ENCODE peak calls at places on chromosome 14, in six cellular contexts. O, X, F, U, G and R are unnamed samples. For H3K36me3, the result is how much of the 10 kb centered on the place peaks cover.

GRCh38 chr14:103151270-103151933 is 28.1 kb downstream of the TNFAIP2 start:
- DNase-seq in O (no peak), X (no peak), F (no peak), U (no peak), G (no peak), R (no peak)

GRCh38 chr14:61973981-61974380 is 211.8 kb downstream of the SNAPC1 start:
- DNase-seq in O (no peak), X (peak), F (no peak), U (no peak), G (no peak), R (no peak)

GRCh38 chr14:103319422-103319821 is 14.6 kb upstream of the EIF5 start:
- DNase-seq in O (no peak), X (no peak), F (peak), U (no peak), G (no peak), R (no peak)

GRCh38 chr14:71166434-71166833 is 259.2 kb downstream of the PCNX1 start:
- DNase-seq in O (no peak), X (peak), F (peak), U (no peak), G (no peak), R (no peak)

GRCh38 chr14:103511022-103511693 is 11.5 kb downstream of the CKB start:
- DNase-seq in O (no peak), X (no peak), F (no peak), U (peak), G (no peak), R (no peak)

GRCh38 chr14:71242237-71242748 is 335.0 kb downstream of the PCNX1 start:
- DNase-seq in O (peak), X (peak), F (no peak), U (no peak), G (no peak), R (no peak)

GRCh38 chr14:104221636-104222375 is 83.4 kb downstream of the KIF26A start:
- DNase-seq in O (no peak), X (no peak), F (no peak), U (peak), G (no peak), R (no peak)

GRCh38 chr14:88468396-88468795 is 82.9 kb downstream of the SPATA7 start:
- DNase-seq in O (no peak), X (peak), F (no peak), U (no peak), G (no peak), R (no peak)

GRCh38 chr14:83638725-83639124 is 1891.2 kb upstream of the FLRT2 start:
- DNase-seq in O (no peak), X (no peak), F (no peak), U (no peak), G (no peak), R (no peak)

GRCh38 chr14:84750763-84751554 is 779.0 kb upstream of the FLRT2 start:
- DNase-seq in O (no peak), X (peak), F (no peak), U (no peak), G (no peak), R (no peak)

GRCh38 chr14:56412453-56413434 is 166.9 kb upstream of the TMEM260 start:
- DNase-seq in O (no peak), X (no peak), F (no peak), U (no peak), G (no peak), R (no peak)

GRCh38 chr14:24887623-24888304 is 162.2 kb downstream of the STXBP6 start:
- DNase-seq in O (no peak), X (peak), F (no peak), U (no peak), G (no peak), R (no peak)

GRCh38 chr14:101817511-101818001 is 56.0 kb downstream of the PPP2R5C start:
- DNase-seq in O (no peak), X (no peak), F (no peak), U (no peak), G (no peak), R (no peak)

GRCh38 chr14:51219473-51220448 is 20.3 kb upstream of the TMX1 start:
- DNase-seq in O (no peak), X (peak), F (peak), U (no peak), G (no peak), R (no peak)

GRCh38 chr14:93648440-93649168 is 139.7 kb downstream of the PRIMA1 start:
- DNase-seq in O (no peak), X (no peak), F (no peak), U (no peak), G (no peak), R (no peak)

GRCh38 chr14:54568821-54569591 is 2.1 kb downstream of the SAMD4A start:
- DNase-seq in O (peak), X (peak), F (no peak), U (no peak), G (no peak), R (no peak)

GRCh38 chr14:53148612-53149202 is 4.4 kb downstream of the DDHD1 start:
- DNase-seq in O (no peak), X (no peak), F (no peak), U (no peak), G (no peak), R (no peak)

GRCh38 chr14:89114109-89114508 is 289.7 kb downstream of the TTC8 start:
- DNase-seq in O (no peak), X (no peak), F (no peak), U (no peak), G (no peak), R (no peak)

GRCh38 chr14:61250063-61250462 is 31.1 kb downstream of the TMEM30B start:
- DNase-seq in O (no peak), X (no peak), F (no peak), U (no peak), G (no peak), R (no peak)

GRCh38 chr14:65704412-65704811 is 291.9 kb downstream of the FUT8 start:
- DNase-seq in O (no peak), X (peak), F (no peak), U (no peak), G (no peak), R (no peak)

GRCh38 chr14:101844219-101844618 is 82.7 kb downstream of the PPP2R5C start:
- DNase-seq in O (peak), X (no peak), F (no peak), U (peak), G (no peak), R (no peak)

GRCh38 chr14:68672609-68673285 is 120.1 kb downstream of the ZFP36L1 start:
- DNase-seq in O (no peak), X (no peak), F (no peak), U (no peak), G (no peak), R (no peak)

GRCh38 chr14:71089974-71090373 is 182.7 kb downstream of the PCNX1 start:
- DNase-seq in O (no peak), X (peak), F (no peak), U (no peak), G (no peak), R (no peak)

GRCh38 chr14:21917699-21918436 is 244.2 kb upstream of the OR4E1 start:
- DNase-seq in O (no peak), X (peak), F (peak), U (no peak), G (no peak), R (no peak)

GRCh38 chr14:76514599-76514998 is 138.7 kb downstream of the ESRRB start:
- DNase-seq in O (no peak), X (peak), F (no peak), U (no peak), G (no peak), R (no peak)

GRCh38 chr14:86777950-86778602 is 1214.9 kb downstream of the GALC start:
- DNase-seq in O (no peak), X (peak), F (no peak), U (no peak), G (no peak), R (no peak)

GRCh38 chr14:104977681-104978647 is at the start of gene AHNAK2:
- DNase-seq in O (peak), X (peak), F (peak), U (peak), G (no peak), R (no peak)

GRCh38 chr14:91021115-91021514 is 39.3 kb downstream of the RPS6KA5 start:
- DNase-seq in O (no peak), X (no peak), F (no peak), U (no peak), G (no peak), R (no peak)

GRCh38 chr14:52033131-52033642 is 35.7 kb downstream of the NID2 start:
- DNase-seq in O (no peak), X (peak), F (no peak), U (no peak), G (no peak), R (no peak)

GRCh38 chr14:61564623-61565091 is 130.7 kb upstream of the HIF1A start:
- DNase-seq in O (no peak), X (peak), F (no peak), U (no peak), G (no peak), R (no peak)

GRCh38 chr14:72894623-72895378 is 900 bp upstream of the DPF3 start:
- DNase-seq in O (peak), X (no peak), F (peak), U (no peak), G (no peak), R (no peak)

GRCh38 chr14:51521764-51522163 is 129.9 kb upstream of the FRMD6 start:
- DNase-seq in O (no peak), X (peak), F (no peak), U (no peak), G (no peak), R (no peak)

GRCh38 chr14:24339284-24340151 is at the start of gene RIPK3:
- DNase-seq in O (peak), X (no peak), F (no peak), U (peak), G (no peak), R (no peak)

DNA sequence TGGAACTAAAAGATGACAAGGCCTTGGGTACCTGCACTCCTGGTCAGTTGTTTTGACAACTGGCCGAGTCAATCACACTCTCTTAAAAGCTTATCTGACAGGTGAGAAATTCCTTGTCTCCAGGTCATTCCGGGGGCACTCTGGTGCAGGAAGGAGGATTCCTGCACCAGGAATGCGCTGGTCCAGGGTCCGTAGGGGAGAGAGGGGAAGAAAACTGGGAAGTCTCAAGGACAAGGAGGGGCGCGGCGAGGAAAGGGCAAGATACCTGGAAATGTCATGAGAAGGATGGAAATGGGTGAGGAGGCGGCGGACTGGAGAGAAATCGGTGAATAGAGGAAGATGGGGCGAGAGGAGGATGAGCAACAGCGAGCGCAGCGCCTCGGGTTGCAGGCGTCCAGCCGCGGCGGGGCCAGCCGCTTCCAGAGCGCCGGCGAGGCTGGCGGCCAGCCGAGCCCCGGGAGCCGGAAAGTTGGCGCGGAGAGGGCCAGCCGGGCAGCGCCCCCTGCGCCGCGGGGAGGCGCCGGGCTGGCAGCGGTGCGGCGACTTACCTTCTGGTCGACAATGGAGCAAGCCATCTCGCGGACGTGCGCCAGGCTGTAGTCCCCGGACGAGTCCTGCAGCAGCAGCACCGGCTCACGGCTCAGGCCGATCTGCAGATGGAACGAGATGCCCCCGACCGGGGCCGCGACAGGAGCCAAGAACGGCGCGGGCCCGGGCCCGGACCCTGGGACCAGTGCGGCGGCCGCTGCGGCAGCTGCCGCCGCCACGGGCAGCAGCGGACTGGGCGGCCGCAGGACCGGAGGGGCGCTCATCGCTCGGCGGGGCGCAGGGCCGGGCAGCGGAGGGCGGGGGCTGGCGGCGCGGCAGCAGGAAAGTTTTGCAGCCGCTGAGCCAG is 699 bp downstream of the PRKD1 start:
- DNase-seq in O (peak), X (peak), F (peak), U (peak), G (no peak), R (peak)
- TF ChIP-seq POLR2A in O (no peak), X (no peak), F (no peak), U (no peak), G (no peak), R (no peak)

GRCh38 chr14:100783630-100784321 is 42.1 kb upstream of the MEG3 start:
- DNase-seq in O (peak), X (no peak), F (no peak), U (no peak), G (no peak), R (no peak)
- H3K4me3 ChIP-seq in O (no peak), X (no peak), F (no peak), U (no peak), G (no peak), R (no peak)

DNA sequence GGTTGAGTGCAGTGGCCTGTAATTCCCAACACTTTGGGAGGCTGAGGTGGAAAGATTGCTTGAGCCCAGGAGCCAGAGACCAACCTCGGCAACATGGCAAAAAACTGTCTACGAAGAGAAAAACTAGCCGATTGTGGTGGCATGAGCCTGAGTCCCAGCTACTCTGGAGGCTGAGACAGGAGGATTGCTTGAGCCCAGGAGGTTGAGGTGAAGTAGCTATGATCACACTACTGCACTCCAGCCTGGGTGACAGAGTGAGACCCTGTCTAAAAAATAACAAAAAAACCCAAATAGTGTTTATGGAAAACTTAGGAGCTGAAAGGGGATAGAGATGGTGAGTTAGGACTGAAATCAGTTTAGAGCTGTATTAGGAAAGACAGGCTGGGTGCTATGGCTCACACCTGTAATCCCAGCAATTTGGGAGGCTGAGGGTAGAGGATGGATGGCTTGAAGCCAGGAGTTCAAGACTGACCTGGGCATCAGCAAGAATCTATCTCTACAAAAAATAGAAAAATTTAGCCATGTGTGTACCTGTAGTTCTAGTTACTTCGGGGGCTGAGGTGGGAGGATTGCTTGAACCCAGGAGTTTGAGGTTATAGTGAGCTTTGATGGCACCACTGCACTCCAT is 9.7 kb downstream of the PNN start:
- DNase-seq in O (no peak), X (no peak), F (no peak), U (no peak), G (no peak), R (no peak)
- H3K36me3 ChIP-seq in O (half or more), X (under half), F (under half), U (under half), G (half or more), R (half or more)

DNA sequence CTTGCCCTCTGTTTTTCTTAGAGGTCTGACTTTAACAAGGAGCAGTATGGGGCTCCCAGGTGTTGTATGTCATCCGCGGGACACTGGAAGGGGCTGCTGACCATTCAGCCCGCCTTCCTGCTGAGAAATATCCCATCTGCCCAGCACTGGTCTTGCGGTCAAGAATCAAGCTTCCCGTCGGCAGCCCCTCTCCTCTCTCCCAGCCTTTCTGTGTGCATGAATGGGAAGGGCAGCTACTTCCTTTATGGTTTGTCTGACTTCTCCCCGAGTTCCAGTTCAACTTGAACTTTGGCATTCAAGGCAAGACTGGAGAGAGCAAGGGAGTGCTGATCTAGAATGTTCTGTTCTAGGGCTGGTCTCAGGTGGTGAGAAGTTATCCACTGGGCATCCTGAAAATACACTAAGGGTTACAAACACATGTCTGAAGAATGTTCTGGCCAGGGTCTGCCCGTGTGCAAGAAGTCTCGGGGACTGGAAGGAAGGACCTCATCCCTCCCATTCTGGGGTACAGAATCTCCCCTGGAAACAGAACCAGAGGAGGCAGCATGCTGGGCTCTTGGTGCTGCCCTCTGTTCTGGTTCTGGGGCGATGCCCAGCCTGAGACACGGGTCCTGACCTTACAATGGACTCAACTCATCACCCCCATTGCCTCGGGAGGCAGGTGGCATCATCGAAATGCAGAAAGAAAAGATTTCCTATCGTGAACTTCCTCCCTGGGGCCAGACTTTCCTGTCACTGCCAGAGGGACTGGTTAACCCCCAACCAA is 51.7 kb downstream of the PSMA6 start:
- DNase-seq in O (no peak), X (no peak), F (no peak), U (no peak), G (no peak), R (no peak)
- TF ChIP-seq POLR2A in O (no peak), X (no peak), F (no peak), U (no peak), G (no peak), R (no peak)

GRCh38 chr14:97412933-97413574 is 615.9 kb downstream of the VRK1 start:
- DNase-seq in O (no peak), X (no peak), F (no peak), U (no peak), G (no peak), R (no peak)

GRCh38 chr14:97411938-97412612 is 614.9 kb downstream of the VRK1 start:
- DNase-seq in O (no peak), X (no peak), F (no peak), U (no peak), G (no peak), R (no peak)

GRCh38 chr14:97414718-97415098 is 617.5 kb downstream of the VRK1 start:
- DNase-seq in O (no peak), X (no peak), F (no peak), U (no peak), G (no peak), R (no peak)

GRCh38 chr14:97415907-97416306 is 618.7 kb downstream of the VRK1 start:
- DNase-seq in O (no peak), X (no peak), F (no peak), U (no peak), G (no peak), R (no peak)

DNA sequence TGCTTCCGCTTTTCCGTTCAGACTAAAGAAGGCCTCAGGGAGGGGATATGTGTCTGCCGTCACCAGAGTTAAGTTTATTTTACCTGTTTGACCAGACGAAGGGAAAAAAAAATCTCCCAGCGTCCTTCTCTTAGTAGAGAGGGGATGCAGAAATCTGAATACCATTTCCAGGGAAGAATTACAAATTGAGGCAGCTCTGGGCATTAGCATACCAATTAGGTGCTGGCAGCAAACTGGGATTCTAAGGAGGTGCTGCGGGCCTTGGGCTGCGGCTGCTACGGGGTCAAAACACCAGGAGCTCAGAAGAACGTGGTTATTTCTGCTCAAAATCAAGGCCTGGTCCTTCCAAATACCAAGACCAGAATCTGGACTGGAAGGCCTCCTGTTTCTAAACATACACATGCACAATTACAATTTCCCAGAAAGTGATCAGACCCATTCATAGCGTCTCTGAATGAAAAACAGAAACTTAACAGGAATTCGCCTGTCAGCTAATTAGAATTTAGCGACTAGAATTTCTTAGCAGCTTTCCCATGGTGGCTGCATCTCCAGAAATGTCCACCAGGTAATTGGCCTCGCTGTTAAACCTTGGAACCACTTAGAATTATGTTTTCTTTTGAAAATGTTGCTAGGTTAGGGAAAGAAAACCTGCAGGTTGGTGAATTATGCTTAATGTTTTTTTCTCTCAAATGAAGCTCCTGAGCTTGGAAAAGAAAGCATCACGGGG is 617.0 kb downstream of the VRK1 start:
- DNase-seq in O (no peak), X (no peak), F (no peak), U (no peak), G (no peak), R (no peak)
- H3K4me3 ChIP-seq in O (no peak), X (no peak), F (no peak), U (no peak), G (no peak), R (no peak)

DNA sequence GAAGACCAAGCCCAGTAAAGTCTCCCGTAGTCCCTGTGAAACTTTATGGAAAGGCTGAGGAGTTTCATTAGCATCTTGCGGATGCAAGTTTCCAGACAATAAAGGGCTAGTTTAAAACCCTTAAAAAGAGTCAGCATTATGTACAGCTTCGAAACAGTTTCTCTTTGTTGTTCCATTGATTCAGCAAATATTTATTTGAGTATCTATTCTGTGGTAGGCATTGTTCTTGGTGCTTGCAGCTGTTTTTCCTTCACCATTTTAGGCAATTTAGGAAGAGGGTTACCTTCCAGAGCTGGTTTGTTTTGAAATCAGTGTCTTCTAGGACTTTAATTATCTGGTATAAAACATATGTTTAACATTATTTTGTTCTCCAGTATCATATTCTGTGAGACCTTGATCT is 1.5 kb downstream of the SLIRP start:
- DNase-seq in O (no peak), X (no peak), F (no peak), U (no peak), G (no peak), R (no peak)
- H3K36me3 ChIP-seq in O (half or more), X (under half), F (under half), U (under half), G (half or more), R (under half)